ENCODE peak calls at places on chromosomes 3 and 15, in eight cellular contexts. One of them, this sample, is unnamed.

GRCh38 chr3:98777801-98778220 is 14.7 kb downstream of the ST3GAL6 start:
- DNase-seq in transverse colon: no peak
- DNase-seq in AG04449: peak
- DNase-seq in CD14-positive monocyte: no peak
- DNase-seq in CD8-positive, alpha-beta T cell: no peak
- DNase-seq in esophagus squamous epithelium: no peak
- DNase-seq in AG10803: peak
- DNase-seq in AG04450: peak
- DNase-seq in this sample: peak

GRCh38 chr15:85831415-85832113 is 36.8 kb upstream of the KLHL25 start:
- DNase-seq in transverse colon: peak
- DNase-seq in AG04449: no peak
- DNase-seq in CD14-positive monocyte: no peak
- DNase-seq in CD8-positive, alpha-beta T cell: peak
- DNase-seq in esophagus squamous epithelium: no peak
- DNase-seq in AG10803: peak
- DNase-seq in AG04450: no peak
- DNase-seq in this sample: peak

GRCh38 chr3:188202358-188203138 is 48.6 kb downstream of the LPP start:
- DNase-seq in transverse colon: no peak
- DNase-seq in AG04449: no peak
- DNase-seq in CD14-positive monocyte: no peak
- DNase-seq in CD8-positive, alpha-beta T cell: no peak
- DNase-seq in esophagus squamous epithelium: no peak
- DNase-seq in AG10803: no peak
- DNase-seq in AG04450: no peak
- DNase-seq in this sample: no peak

GRCh38 chr3:38022887-38023709 is 6.3 kb downstream of the PLCD1 start:
- DNase-seq in transverse colon: peak
- DNase-seq in AG04449: no peak
- DNase-seq in CD14-positive monocyte: no peak
- DNase-seq in CD8-positive, alpha-beta T cell: no peak
- DNase-seq in esophagus squamous epithelium: no peak
- DNase-seq in AG10803: no peak
- DNase-seq in AG04450: no peak
- DNase-seq in this sample: no peak

GRCh38 chr15:79168922-79169322 is 78.3 kb upstream of the RASGRF1 start:
- DNase-seq in transverse colon: no peak
- DNase-seq in AG04449: no peak
- DNase-seq in CD14-positive monocyte: no peak
- DNase-seq in CD8-positive, alpha-beta T cell: no peak
- DNase-seq in esophagus squamous epithelium: no peak
- DNase-seq in AG10803: no peak
- DNase-seq in AG04450: no peak
- DNase-seq in this sample: no peak

GRCh38 chr15:99432271-99433025 is 133.3 kb upstream of the MEF2A start:
- DNase-seq in transverse colon: peak
- DNase-seq in AG04449: no peak
- DNase-seq in CD14-positive monocyte: no peak
- DNase-seq in CD8-positive, alpha-beta T cell: no peak
- DNase-seq in esophagus squamous epithelium: no peak
- DNase-seq in AG10803: no peak
- DNase-seq in AG04450: no peak
- DNase-seq in this sample: no peak

GRCh38 chr3:177357352-177358084 is 160.2 kb upstream of the TBL1XR1 start:
- DNase-seq in transverse colon: peak
- DNase-seq in AG04449: no peak
- DNase-seq in CD14-positive monocyte: no peak
- DNase-seq in CD8-positive, alpha-beta T cell: no peak
- DNase-seq in esophagus squamous epithelium: no peak
- DNase-seq in AG10803: peak
- DNase-seq in AG04450: peak
- DNase-seq in this sample: peak

GRCh38 chr3:130480736-130481135 is 36.2 kb upstream of the COL6A6 start:
- DNase-seq in transverse colon: no peak
- DNase-seq in AG04449: no peak
- DNase-seq in CD14-positive monocyte: no peak
- DNase-seq in CD8-positive, alpha-beta T cell: no peak
- DNase-seq in esophagus squamous epithelium: no peak
- DNase-seq in AG10803: peak
- DNase-seq in AG04450: peak
- DNase-seq in this sample: peak

GRCh38 chr15:100686725-100687488 is 84.5 kb downstream of the ASB7 start:
- DNase-seq in transverse colon: no peak
- DNase-seq in AG04449: no peak
- DNase-seq in CD14-positive monocyte: no peak
- DNase-seq in CD8-positive, alpha-beta T cell: no peak
- DNase-seq in esophagus squamous epithelium: no peak
- DNase-seq in AG10803: peak
- DNase-seq in AG04450: no peak
- DNase-seq in this sample: no peak

GRCh38 chr3:181715601-181716340 is 4.0 kb downstream of the SOX2 start:
- DNase-seq in transverse colon: no peak
- DNase-seq in AG04449: no peak
- DNase-seq in CD14-positive monocyte: no peak
- DNase-seq in CD8-positive, alpha-beta T cell: no peak
- DNase-seq in esophagus squamous epithelium: no peak
- DNase-seq in AG10803: no peak
- DNase-seq in AG04450: no peak
- DNase-seq in this sample: no peak

GRCh38 chr3:152405915-152406802 is 137.4 kb downstream of the MBNL1 start:
- DNase-seq in transverse colon: no peak
- DNase-seq in AG04449: no peak
- DNase-seq in CD14-positive monocyte: no peak
- DNase-seq in CD8-positive, alpha-beta T cell: no peak
- DNase-seq in esophagus squamous epithelium: no peak
- DNase-seq in AG10803: peak
- DNase-seq in AG04450: peak
- DNase-seq in this sample: peak

GRCh38 chr3:12287727-12288465 is 974 bp upstream of the PPARG start:
- DNase-seq in transverse colon: peak
- DNase-seq in AG04449: no peak
- DNase-seq in CD14-positive monocyte: peak
- DNase-seq in CD8-positive, alpha-beta T cell: no peak
- DNase-seq in esophagus squamous epithelium: no peak
- DNase-seq in AG10803: no peak
- DNase-seq in AG04450: no peak
- DNase-seq in this sample: no peak

GRCh38 chr15:59918994-59919951 is 84.8 kb upstream of the FOXB1 start:
- DNase-seq in transverse colon: no peak
- DNase-seq in AG04449: no peak
- DNase-seq in CD14-positive monocyte: no peak
- DNase-seq in CD8-positive, alpha-beta T cell: peak
- DNase-seq in esophagus squamous epithelium: no peak
- DNase-seq in AG10803: peak
- DNase-seq in AG04450: no peak
- DNase-seq in this sample: peak

GRCh38 chr3:195931582-195932273 is 23.4 kb upstream of the TNK2 start:
- DNase-seq in transverse colon: no peak
- DNase-seq in AG04449: no peak
- DNase-seq in CD14-positive monocyte: no peak
- DNase-seq in CD8-positive, alpha-beta T cell: no peak
- DNase-seq in esophagus squamous epithelium: no peak
- DNase-seq in AG10803: no peak
- DNase-seq in AG04450: no peak
- DNase-seq in this sample: no peak

DNA sequence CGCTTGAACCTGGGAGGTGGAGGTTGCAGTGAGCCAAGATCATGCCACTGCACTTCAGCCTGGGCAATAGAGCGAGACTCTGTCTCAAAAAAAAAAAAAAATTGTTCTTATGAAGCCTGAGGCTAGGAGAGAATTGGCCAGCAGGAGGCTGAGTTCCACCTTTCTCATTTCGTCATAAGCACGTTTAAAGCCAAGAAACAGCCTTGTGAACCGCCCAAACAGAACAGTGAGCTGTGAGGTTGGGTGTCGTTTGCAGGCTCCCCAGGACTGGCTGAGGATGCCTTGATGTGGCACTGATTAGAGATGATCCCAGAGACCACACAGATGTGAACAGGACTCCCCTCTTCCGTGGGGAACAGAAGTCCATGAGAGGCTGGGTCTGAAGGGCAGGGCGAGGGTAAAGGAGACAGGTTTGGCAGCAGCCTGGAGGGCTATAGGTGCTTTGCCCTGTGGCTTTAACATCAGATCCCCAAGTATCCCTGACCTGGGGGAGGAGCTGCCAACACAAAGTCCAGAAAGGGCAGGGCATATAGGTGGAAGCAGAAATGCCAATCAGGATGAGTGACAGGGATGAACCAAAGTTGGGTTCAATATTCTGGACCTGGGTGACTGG is 52.9 kb downstream of the CLEC3B start:
- DNase-seq in transverse colon: peak
- DNase-seq in AG04449: no peak
- DNase-seq in CD14-positive monocyte: no peak
- DNase-seq in CD8-positive, alpha-beta T cell: no peak
- DNase-seq in esophagus squamous epithelium: no peak
- DNase-seq in AG10803: peak
- DNase-seq in AG04450: no peak
- DNase-seq in this sample: no peak
- TF ChIP-seq CTCF in transverse colon: peak
- TF ChIP-seq CTCF in AG04449: no peak
- TF ChIP-seq CTCF in CD14-positive monocyte: peak
- TF ChIP-seq CTCF in CD8-positive, alpha-beta T cell: no peak
- TF ChIP-seq CTCF in esophagus squamous epithelium: no peak
- TF ChIP-seq CTCF in AG10803: peak
- TF ChIP-seq CTCF in AG04450: peak
- TF ChIP-seq CTCF in this sample: peak

GRCh38 chr3:123161167-123161566 is 40.6 kb upstream of the SEC22A start:
- DNase-seq in transverse colon: no peak
- DNase-seq in AG04449: no peak
- DNase-seq in CD14-positive monocyte: no peak
- DNase-seq in CD8-positive, alpha-beta T cell: no peak
- DNase-seq in esophagus squamous epithelium: no peak
- DNase-seq in AG10803: no peak
- DNase-seq in AG04450: no peak
- DNase-seq in this sample: no peak
- TF ChIP-seq CTCF in transverse colon: no peak
- TF ChIP-seq CTCF in AG04449: no peak
- TF ChIP-seq CTCF in CD14-positive monocyte: no peak
- TF ChIP-seq CTCF in CD8-positive, alpha-beta T cell: no peak
- TF ChIP-seq CTCF in esophagus squamous epithelium: no peak
- TF ChIP-seq CTCF in AG10803: no peak
- TF ChIP-seq CTCF in AG04450: peak
- TF ChIP-seq CTCF in this sample: peak

DNA sequence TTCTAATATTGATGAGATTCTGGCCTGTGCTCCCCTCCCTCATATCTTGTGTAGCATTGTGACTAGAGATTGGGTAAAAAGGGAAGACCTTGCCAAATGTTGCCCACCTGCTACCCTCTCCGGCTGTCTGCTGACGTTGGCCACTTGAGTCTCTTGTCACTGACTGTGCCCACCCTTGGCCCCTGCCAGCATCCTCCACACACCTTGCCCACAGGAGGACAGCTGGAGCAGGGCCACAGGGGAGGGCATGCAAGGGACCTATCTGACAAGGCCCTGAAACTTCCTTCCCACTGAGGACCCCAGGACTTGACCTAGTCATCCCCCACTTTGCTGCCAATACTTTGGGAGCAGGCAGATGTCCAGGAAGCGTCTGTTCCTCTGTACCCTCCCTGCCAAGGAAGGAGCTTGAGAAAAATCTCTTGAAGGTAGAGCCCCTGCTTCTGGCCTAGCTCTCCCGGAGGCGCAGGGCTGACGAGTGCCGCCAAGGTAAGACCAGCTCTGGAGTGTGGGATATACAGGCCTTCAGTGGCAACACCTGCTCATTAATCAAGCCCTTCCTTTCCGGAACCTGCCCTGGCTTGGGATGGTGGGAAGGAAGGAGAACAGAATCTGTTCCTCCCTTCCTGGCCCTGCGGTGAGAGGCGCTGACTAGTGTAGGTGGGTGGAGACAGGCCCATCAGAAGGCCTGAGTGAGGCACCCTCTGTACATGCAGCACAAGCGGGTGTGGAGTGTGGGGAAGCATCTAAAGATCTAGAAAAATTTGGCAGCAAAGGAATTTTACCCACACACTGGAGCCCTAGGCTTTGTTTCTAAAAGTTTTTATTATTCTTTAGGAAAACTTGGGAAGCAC is 4.9 kb upstream of the PAK6 start:
- DNase-seq in transverse colon: no peak
- DNase-seq in AG04449: no peak
- DNase-seq in CD14-positive monocyte: no peak
- DNase-seq in CD8-positive, alpha-beta T cell: no peak
- DNase-seq in esophagus squamous epithelium: no peak
- DNase-seq in AG10803: no peak
- DNase-seq in AG04450: no peak
- DNase-seq in this sample: no peak
- TF ChIP-seq CTCF in transverse colon: no peak
- TF ChIP-seq CTCF in AG04449: no peak
- TF ChIP-seq CTCF in CD14-positive monocyte: no peak
- TF ChIP-seq CTCF in CD8-positive, alpha-beta T cell: no peak
- TF ChIP-seq CTCF in esophagus squamous epithelium: no peak
- TF ChIP-seq CTCF in AG10803: no peak
- TF ChIP-seq CTCF in AG04450: no peak
- TF ChIP-seq CTCF in this sample: no peak

DNA sequence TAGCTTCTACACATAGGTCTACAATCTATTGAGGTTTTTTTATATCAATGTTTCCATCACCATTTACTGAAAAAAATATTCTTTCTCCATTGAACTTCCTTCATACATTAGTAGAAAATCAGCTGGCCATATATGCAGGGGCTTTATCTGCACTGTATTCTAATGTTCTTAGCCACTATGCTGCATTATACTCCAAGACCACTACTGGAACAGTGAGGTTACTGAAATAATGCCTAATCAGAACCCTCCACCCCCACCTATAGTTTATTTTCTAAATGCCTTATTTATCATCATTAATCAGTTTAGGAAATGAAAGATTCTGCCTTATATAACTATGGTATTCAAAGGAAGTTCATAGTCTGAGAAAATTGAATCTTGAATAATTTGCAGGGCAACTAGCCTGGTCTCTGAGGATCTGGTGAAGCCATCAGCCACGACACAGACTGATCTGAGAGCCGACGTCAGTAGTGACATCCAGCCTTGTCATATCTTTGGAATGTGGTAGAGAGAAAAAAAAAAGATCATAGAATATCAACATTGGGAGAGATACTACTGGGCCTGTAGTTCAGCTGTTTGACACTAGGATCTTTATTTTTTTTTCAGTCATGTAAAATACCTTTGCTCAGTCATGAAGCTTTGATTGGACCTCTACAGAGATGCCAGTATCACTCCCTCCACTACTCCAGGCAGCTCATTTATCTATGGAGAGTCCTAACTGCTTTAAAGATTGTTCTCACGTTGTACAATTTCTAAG is 66.6 kb downstream of the P3H2 start:
- DNase-seq in transverse colon: no peak
- DNase-seq in AG04449: no peak
- DNase-seq in CD14-positive monocyte: no peak
- DNase-seq in CD8-positive, alpha-beta T cell: no peak
- DNase-seq in esophagus squamous epithelium: no peak
- DNase-seq in AG10803: peak
- DNase-seq in AG04450: no peak
- DNase-seq in this sample: peak
- TF ChIP-seq CTCF in transverse colon: no peak
- TF ChIP-seq CTCF in AG04449: no peak
- TF ChIP-seq CTCF in CD14-positive monocyte: no peak
- TF ChIP-seq CTCF in CD8-positive, alpha-beta T cell: no peak
- TF ChIP-seq CTCF in esophagus squamous epithelium: no peak
- TF ChIP-seq CTCF in AG10803: peak
- TF ChIP-seq CTCF in AG04450: no peak
- TF ChIP-seq CTCF in this sample: peak

This sample was measured in HFFc6.